ENCODE peak calls at places on chromosomes 12 and 14, in five cellular contexts. One of them, this sample, is unnamed.

GRCh38 chr14:32711103-32711680 is 227.5 kb upstream of the NPAS3 start:
- DNase-seq in PC-3: peak; percentile 73
- DNase-seq in epithelial cell of esophagus: peak; percentile 57
- DNase-seq in left ventricle myocardium inferior: no peak
- DNase-seq in lower leg skin: peak; percentile 22
- DNase-seq in this sample: peak; percentile 56

GRCh38 chr12:106329231-106329985 is 26.9 kb downstream of the TCP11L2 start:
- DNase-seq in PC-3: no peak
- DNase-seq in epithelial cell of esophagus: no peak
- DNase-seq in left ventricle myocardium inferior: no peak
- DNase-seq in lower leg skin: no peak
- DNase-seq in this sample: no peak

GRCh38 chr12:15851919-15852318 is 30.3 kb upstream of the STRAP start:
- DNase-seq in PC-3: peak; percentile 34
- DNase-seq in epithelial cell of esophagus: peak; percentile 60
- DNase-seq in left ventricle myocardium inferior: no peak
- DNase-seq in lower leg skin: no peak
- DNase-seq in this sample: peak; percentile 19

GRCh38 chr12:6771091-6771495 is 1.2 kb upstream of the LAG3 start:
- DNase-seq in PC-3: no peak
- DNase-seq in epithelial cell of esophagus: no peak
- DNase-seq in left ventricle myocardium inferior: no peak
- DNase-seq in lower leg skin: peak; percentile 55
- DNase-seq in this sample: peak; percentile 11

GRCh38 chr14:69049675-69050074 is 70.6 kb upstream of the ACTN1 start:
- DNase-seq in PC-3: no peak
- DNase-seq in epithelial cell of esophagus: peak; percentile 54
- DNase-seq in left ventricle myocardium inferior: no peak
- DNase-seq in lower leg skin: peak; percentile 62
- DNase-seq in this sample: peak; percentile 77

GRCh38 chr12:48092606-48093005 is 13.3 kb downstream of the SENP1 start:
- DNase-seq in PC-3: no peak
- DNase-seq in epithelial cell of esophagus: no peak
- DNase-seq in left ventricle myocardium inferior: no peak
- DNase-seq in lower leg skin: no peak
- DNase-seq in this sample: no peak

GRCh38 chr12:132071001-132071810 is 72.9 kb downstream of the DDX51 start:
- DNase-seq in PC-3: no peak
- DNase-seq in epithelial cell of esophagus: no peak
- DNase-seq in left ventricle myocardium inferior: no peak
- DNase-seq in lower leg skin: no peak
- DNase-seq in this sample: no peak

GRCh38 chr14:22837750-22838538 is 1.6 kb downstream of the MMP14 start:
- DNase-seq in PC-3: peak; percentile 51
- DNase-seq in epithelial cell of esophagus: peak; percentile 45
- DNase-seq in left ventricle myocardium inferior: peak; percentile 68
- DNase-seq in lower leg skin: peak; percentile 83
- DNase-seq in this sample: peak; percentile 72

GRCh38 chr12:126537961-126538530 is 1472.8 kb downstream of the AACS start:
- DNase-seq in PC-3: no peak
- DNase-seq in epithelial cell of esophagus: no peak
- DNase-seq in left ventricle myocardium inferior: no peak
- DNase-seq in lower leg skin: no peak
- DNase-seq in this sample: no peak

GRCh38 chr12:67514502-67514901 is 134.0 kb upstream of the DYRK2 start:
- DNase-seq in PC-3: no peak
- DNase-seq in epithelial cell of esophagus: no peak
- DNase-seq in left ventricle myocardium inferior: no peak
- DNase-seq in lower leg skin: no peak
- DNase-seq in this sample: no peak

GRCh38 chr12:76964784-76965571 is 86.2 kb upstream of the CSRP2 start:
- DNase-seq in PC-3: no peak
- DNase-seq in epithelial cell of esophagus: peak; percentile 91
- DNase-seq in left ventricle myocardium inferior: no peak
- DNase-seq in lower leg skin: no peak
- DNase-seq in this sample: peak; percentile 20

GRCh38 chr12:42568952-42569916 is 20.3 kb downstream of the PRICKLE1 start:
- DNase-seq in PC-3: peak; percentile 75
- DNase-seq in epithelial cell of esophagus: peak; percentile 65
- DNase-seq in left ventricle myocardium inferior: no peak
- DNase-seq in lower leg skin: no peak
- DNase-seq in this sample: peak; percentile 58

GRCh38 chr14:69880051-69880487 is 853 bp downstream of the SMOC1 start:
- DNase-seq in PC-3: no peak
- DNase-seq in epithelial cell of esophagus: peak; percentile 31
- DNase-seq in left ventricle myocardium inferior: no peak
- DNase-seq in lower leg skin: no peak
- DNase-seq in this sample: peak; percentile 49

GRCh38 chr12:107663277-107663676 is 22.3 kb upstream of the PWP1 start:
- DNase-seq in PC-3: no peak
- DNase-seq in epithelial cell of esophagus: no peak
- DNase-seq in left ventricle myocardium inferior: no peak
- DNase-seq in lower leg skin: no peak
- DNase-seq in this sample: no peak

GRCh38 chr12:120500577-120500976 is 4.7 kb downstream of the DYNLL1 start:
- DNase-seq in PC-3: no peak
- DNase-seq in epithelial cell of esophagus: no peak
- DNase-seq in left ventricle myocardium inferior: no peak
- DNase-seq in lower leg skin: no peak
- DNase-seq in this sample: no peak

GRCh38 chr14:78982551-78982950 is 812.4 kb downstream of the NRXN3 start:
- DNase-seq in PC-3: no peak
- DNase-seq in epithelial cell of esophagus: no peak
- DNase-seq in left ventricle myocardium inferior: no peak
- DNase-seq in lower leg skin: no peak
- DNase-seq in this sample: no peak

GRCh38 chr12:34605510-34605887 is 583.2 kb downstream of the ALG10 start:
- DNase-seq in PC-3: no peak
- DNase-seq in epithelial cell of esophagus: no peak
- DNase-seq in left ventricle myocardium inferior: no peak
- DNase-seq in lower leg skin: no peak
- DNase-seq in this sample: no peak

GRCh38 chr14:51096870-51097269 is 2.0 kb upstream of the TRIM9 start:
- DNase-seq in PC-3: no peak
- DNase-seq in epithelial cell of esophagus: no peak
- DNase-seq in left ventricle myocardium inferior: no peak
- DNase-seq in lower leg skin: no peak
- DNase-seq in this sample: no peak

GRCh38 chr12:79674629-79675028 is 16.1 kb downstream of the PAWR start:
- DNase-seq in PC-3: peak; percentile 81
- DNase-seq in epithelial cell of esophagus: peak; percentile 82
- DNase-seq in left ventricle myocardium inferior: no peak
- DNase-seq in lower leg skin: no peak
- DNase-seq in this sample: peak; percentile 54

GRCh38 chr14:103315368-103315911 is 18.6 kb upstream of the EIF5 start:
- DNase-seq in PC-3: no peak
- DNase-seq in epithelial cell of esophagus: peak; percentile 87
- DNase-seq in left ventricle myocardium inferior: no peak
- DNase-seq in lower leg skin: peak; percentile 21
- DNase-seq in this sample: peak; percentile 85

GRCh38 chr12:23083267-23083666 is 458.3 kb downstream of the ETNK1 start:
- DNase-seq in PC-3: peak; percentile 16
- DNase-seq in epithelial cell of esophagus: peak; percentile 95
- DNase-seq in left ventricle myocardium inferior: no peak
- DNase-seq in lower leg skin: no peak
- DNase-seq in this sample: peak; percentile 78

GRCh38 chr12:55713721-55714120 is 2.1 kb upstream of the BLOC1S1 start:
- DNase-seq in PC-3: peak; percentile 94
- DNase-seq in epithelial cell of esophagus: peak; percentile 86
- DNase-seq in left ventricle myocardium inferior: no peak
- DNase-seq in lower leg skin: no peak
- DNase-seq in this sample: peak; percentile 47

GRCh38 chr14:95901014-95901413 is 24.4 kb downstream of the TUNAR start:
- DNase-seq in PC-3: no peak
- DNase-seq in epithelial cell of esophagus: no peak
- DNase-seq in left ventricle myocardium inferior: no peak
- DNase-seq in lower leg skin: no peak
- DNase-seq in this sample: peak; percentile 32

GRCh38 chr12:123475256-123475703 is 17.3 kb downstream of the SNRNP35 start:
- DNase-seq in PC-3: no peak
- DNase-seq in epithelial cell of esophagus: no peak
- DNase-seq in left ventricle myocardium inferior: no peak
- DNase-seq in lower leg skin: no peak
- DNase-seq in this sample: no peak

GRCh38 chr12:123478069-123478468 is 20.1 kb downstream of the SNRNP35 start:
- DNase-seq in PC-3: no peak
- DNase-seq in epithelial cell of esophagus: no peak
- DNase-seq in left ventricle myocardium inferior: no peak
- DNase-seq in lower leg skin: no peak
- DNase-seq in this sample: no peak

GRCh38 chr12:123474493-123475255 is 16.7 kb downstream of the SNRNP35 start:
- DNase-seq in PC-3: no peak
- DNase-seq in epithelial cell of esophagus: no peak
- DNase-seq in left ventricle myocardium inferior: peak; percentile 45
- DNase-seq in lower leg skin: no peak
- DNase-seq in this sample: no peak

GRCh38 chr12:123479442-123480180 is 21.7 kb downstream of the SNRNP35 start:
- DNase-seq in PC-3: no peak
- DNase-seq in epithelial cell of esophagus: no peak
- DNase-seq in left ventricle myocardium inferior: no peak
- DNase-seq in lower leg skin: no peak
- DNase-seq in this sample: no peak

DNA sequence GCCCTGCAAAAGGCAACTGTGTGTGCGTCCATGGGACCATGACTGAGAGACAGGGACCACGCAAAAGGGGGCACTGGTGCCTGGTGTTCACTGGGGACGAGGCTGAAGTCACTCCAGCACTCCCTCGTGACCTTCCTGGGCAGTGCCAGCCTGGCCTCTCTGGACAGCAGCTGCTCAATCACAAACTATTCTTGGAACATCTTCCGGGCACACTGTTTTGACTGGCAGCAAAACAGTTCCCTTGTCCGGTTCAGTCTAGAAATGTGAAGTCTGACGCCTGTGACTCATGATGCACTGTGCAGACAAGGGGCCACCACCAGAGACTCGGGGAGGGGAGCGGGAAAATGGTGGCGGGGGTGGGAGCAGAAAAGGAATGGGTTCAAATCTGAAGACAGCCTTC is 20.8 kb downstream of the SNRNP35 start:
- DNase-seq in PC-3: no peak
- DNase-seq in epithelial cell of esophagus: no peak
- DNase-seq in left ventricle myocardium inferior: peak; percentile 72
- DNase-seq in lower leg skin: no peak
- DNase-seq in this sample: peak; percentile 79
- TF ChIP-seq CTCF in PC-3: no peak
- TF ChIP-seq CTCF in epithelial cell of esophagus: no peak
- TF ChIP-seq CTCF in left ventricle myocardium inferior: no peak
- TF ChIP-seq CTCF in lower leg skin: no peak
- TF ChIP-seq CTCF in this sample: no peak

GRCh38 chr12:58087428-58088117 is 146.2 kb downstream of the ATP23 start:
- DNase-seq in PC-3: no peak
- DNase-seq in epithelial cell of esophagus: no peak
- DNase-seq in left ventricle myocardium inferior: no peak
- DNase-seq in lower leg skin: no peak
- DNase-seq in this sample: no peak
- TF ChIP-seq CTCF in PC-3: no peak
- TF ChIP-seq CTCF in epithelial cell of esophagus: no peak
- TF ChIP-seq CTCF in left ventricle myocardium inferior: no peak
- TF ChIP-seq CTCF in lower leg skin: no peak
- TF ChIP-seq CTCF in this sample: no peak

DNA sequence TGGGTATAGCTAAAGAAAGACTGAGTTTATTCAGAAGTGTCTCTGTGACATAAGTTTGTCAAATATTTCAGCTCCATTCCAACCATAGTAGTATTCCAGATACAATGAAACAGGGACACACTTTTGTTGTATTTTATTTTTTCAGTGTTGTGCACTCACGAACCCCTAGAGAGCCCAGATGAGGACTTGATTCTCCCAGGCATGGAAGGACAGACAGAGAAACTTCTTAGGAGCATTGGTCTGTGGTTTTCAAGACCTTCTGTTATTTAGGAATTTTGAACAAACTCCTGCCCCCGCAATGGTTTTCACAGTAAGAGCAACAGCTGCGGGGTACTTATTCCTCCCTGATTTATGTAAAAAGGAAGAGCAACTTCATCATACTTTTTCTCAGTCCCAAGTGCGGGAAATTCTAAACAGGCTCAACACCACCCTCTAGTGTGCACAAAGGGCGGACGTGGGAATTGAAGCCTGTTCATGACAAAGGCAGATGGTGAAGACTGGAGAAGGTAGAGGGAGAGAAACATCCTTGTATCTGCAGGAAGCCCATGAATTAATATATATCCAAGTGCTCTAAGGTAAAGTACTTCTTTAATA is 147.6 kb downstream of the PAH start:
- DNase-seq in PC-3: peak; percentile 62
- DNase-seq in epithelial cell of esophagus: peak; percentile 51
- DNase-seq in left ventricle myocardium inferior: peak; percentile 23
- DNase-seq in lower leg skin: peak; percentile 64
- DNase-seq in this sample: peak; percentile 71
- TF ChIP-seq CTCF in PC-3: peak; percentile 79
- TF ChIP-seq CTCF in epithelial cell of esophagus: peak; percentile 68
- TF ChIP-seq CTCF in left ventricle myocardium inferior: peak; percentile 67
- TF ChIP-seq CTCF in lower leg skin: no peak
- TF ChIP-seq CTCF in this sample: peak; percentile 54

DNA sequence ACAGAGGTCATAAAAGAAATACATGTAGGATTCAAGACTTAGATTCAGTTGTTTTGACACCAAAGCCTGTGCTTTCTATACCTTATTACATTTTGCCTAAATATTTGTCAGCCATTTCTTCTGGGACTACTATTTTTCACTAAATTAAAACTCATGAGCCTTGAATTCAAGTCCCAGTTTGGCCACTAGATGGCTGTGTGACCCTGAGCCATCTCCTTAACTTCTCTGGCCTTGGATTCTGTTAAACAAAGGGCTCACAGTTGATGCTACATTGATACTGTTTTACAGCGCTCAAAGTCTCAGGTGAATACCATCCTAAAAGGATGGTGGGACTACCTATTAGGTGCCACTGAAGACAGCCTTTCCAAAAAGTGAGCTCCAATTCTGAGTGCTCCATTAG is 39.6 kb upstream of the CCDC198 start:
- DNase-seq in PC-3: peak; percentile 83
- DNase-seq in epithelial cell of esophagus: peak; percentile 25
- DNase-seq in left ventricle myocardium inferior: no peak
- DNase-seq in lower leg skin: no peak
- DNase-seq in this sample: peak; percentile 47
- TF ChIP-seq CTCF in PC-3: peak; percentile 96
- TF ChIP-seq CTCF in epithelial cell of esophagus: peak; percentile 32
- TF ChIP-seq CTCF in left ventricle myocardium inferior: peak; percentile 43
- TF ChIP-seq CTCF in lower leg skin: no peak
- TF ChIP-seq CTCF in this sample: peak; percentile 35

DNA sequence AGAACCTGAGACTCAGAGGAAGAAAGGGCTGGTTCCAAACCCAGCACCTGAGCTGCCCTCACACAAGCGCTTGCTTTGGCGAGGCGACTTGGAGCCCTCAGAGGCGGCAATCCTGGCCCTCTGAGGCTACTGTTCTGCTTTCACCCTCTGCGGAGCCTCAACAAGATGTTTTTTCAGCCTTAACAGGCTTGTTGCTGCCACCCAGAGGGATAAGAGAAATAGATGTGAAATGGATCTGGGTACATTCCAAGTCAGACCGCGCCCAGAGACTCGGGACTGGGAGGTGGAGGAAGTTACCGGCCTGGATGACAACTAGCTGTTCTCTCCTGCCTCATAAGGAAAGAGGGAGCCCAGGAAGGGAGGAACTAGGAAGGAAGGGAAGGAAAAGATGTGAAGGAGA is 89.6 kb downstream of the TTC7B start:
- DNase-seq in PC-3: peak; percentile 73
- DNase-seq in epithelial cell of esophagus: peak; percentile 81
- DNase-seq in left ventricle myocardium inferior: no peak
- DNase-seq in lower leg skin: peak; percentile 77
- DNase-seq in this sample: peak; percentile 47
- TF ChIP-seq CTCF in PC-3: peak; percentile 56
- TF ChIP-seq CTCF in epithelial cell of esophagus: peak; percentile 58
- TF ChIP-seq CTCF in left ventricle myocardium inferior: no peak
- TF ChIP-seq CTCF in lower leg skin: no peak
- TF ChIP-seq CTCF in this sample: peak; percentile 8

This sample was measured in MCF 10A.